ENCODE peak calls at places on chromosomes 3 and 15, in seven cellular contexts. One of them, this sample, is unnamed.

GRCh38 chr3:197352382-197352781 is 54.0 kb upstream of the DLG1 start:
- DNase-seq in transverse colon: peak; percentile 25
- DNase-seq in coronary artery: no peak
- DNase-seq in A549: no peak
- DNase-seq in RWPE1: no peak
- DNase-seq in naive thymus-derived CD4-positive, alpha-beta T cell: no peak
- DNase-seq in tibial nerve: no peak
- DNase-seq in this sample: peak; percentile 90

GRCh38 chr3:29514912-29515311 is 234.0 kb downstream of the RBMS3 start:
- DNase-seq in A549: no peak
- DNase-seq in coronary artery: no peak
- DNase-seq in RWPE1: no peak
- DNase-seq in tibial nerve: no peak
- DNase-seq in transverse colon: no peak
- DNase-seq in naive thymus-derived CD4-positive, alpha-beta T cell: no peak
- DNase-seq in this sample: no peak

GRCh38 chr3:120855665-120856437 is 52.2 kb upstream of the STXBP5L start:
- DNase-seq in A549: peak; percentile 41
- DNase-seq in coronary artery: no peak
- DNase-seq in RWPE1: peak; percentile 63
- DNase-seq in naive thymus-derived CD4-positive, alpha-beta T cell: no peak
- DNase-seq in tibial nerve: no peak
- DNase-seq in transverse colon: peak; percentile 10
- DNase-seq in this sample: peak; percentile 76

GRCh38 chr15:94924971-94925593 is 693.7 kb downstream of the MCTP2 start:
- DNase-seq in A549: no peak
- DNase-seq in transverse colon: no peak
- DNase-seq in tibial nerve: peak; percentile 15
- DNase-seq in coronary artery: peak; percentile 76
- DNase-seq in naive thymus-derived CD4-positive, alpha-beta T cell: no peak
- DNase-seq in RWPE1: no peak
- DNase-seq in this sample: peak; percentile 16

GRCh38 chr15:23416349-23417276 is 30.4 kb downstream of the GOLGA6L2 start:
- DNase-seq in tibial nerve: no peak
- DNase-seq in naive thymus-derived CD4-positive, alpha-beta T cell: no peak
- DNase-seq in coronary artery: no peak
- DNase-seq in transverse colon: peak; percentile 62
- DNase-seq in A549: no peak
- DNase-seq in RWPE1: no peak
- DNase-seq in this sample: no peak

GRCh38 chr3:51796859-51797258 is 17.8 kb upstream of the IQCF6 start:
- DNase-seq in tibial nerve: no peak
- DNase-seq in RWPE1: no peak
- DNase-seq in naive thymus-derived CD4-positive, alpha-beta T cell: no peak
- DNase-seq in coronary artery: no peak
- DNase-seq in transverse colon: no peak
- DNase-seq in A549: no peak
- DNase-seq in this sample: no peak

GRCh38 chr3:164779816-164780215 is 298.5 kb downstream of the SI start:
- DNase-seq in tibial nerve: no peak
- DNase-seq in A549: peak; percentile 4
- DNase-seq in coronary artery: no peak
- DNase-seq in naive thymus-derived CD4-positive, alpha-beta T cell: no peak
- DNase-seq in RWPE1: no peak
- DNase-seq in transverse colon: no peak
- DNase-seq in this sample: no peak

GRCh38 chr3:1195922-1196321 is 103.1 kb downstream of the CNTN6 start:
- DNase-seq in tibial nerve: no peak
- DNase-seq in naive thymus-derived CD4-positive, alpha-beta T cell: no peak
- DNase-seq in transverse colon: no peak
- DNase-seq in RWPE1: no peak
- DNase-seq in coronary artery: no peak
- DNase-seq in A549: no peak
- DNase-seq in this sample: peak; percentile 53

GRCh38 chr15:63950911-63951481 is 95.3 kb downstream of the DAPK2 start:
- DNase-seq in A549: no peak
- DNase-seq in coronary artery: no peak
- DNase-seq in naive thymus-derived CD4-positive, alpha-beta T cell: no peak
- DNase-seq in tibial nerve: no peak
- DNase-seq in RWPE1: peak; percentile 51
- DNase-seq in transverse colon: no peak
- DNase-seq in this sample: no peak

GRCh38 chr3:65178703-65179102 is 490.9 kb upstream of the ADAMTS9 start:
- DNase-seq in RWPE1: no peak
- DNase-seq in A549: no peak
- DNase-seq in naive thymus-derived CD4-positive, alpha-beta T cell: no peak
- DNase-seq in transverse colon: no peak
- DNase-seq in tibial nerve: no peak
- DNase-seq in coronary artery: no peak
- DNase-seq in this sample: no peak

GRCh38 chr3:17088602-17089313 is 204.0 kb downstream of the PLCL2 start:
- DNase-seq in A549: no peak
- DNase-seq in RWPE1: no peak
- DNase-seq in tibial nerve: no peak
- DNase-seq in naive thymus-derived CD4-positive, alpha-beta T cell: no peak
- DNase-seq in coronary artery: no peak
- DNase-seq in transverse colon: peak; percentile 24
- DNase-seq in this sample: no peak

GRCh38 chr3:183116051-183116614 is 16.8 kb upstream of the MCCC1 start:
- DNase-seq in A549: peak; percentile 48
- DNase-seq in naive thymus-derived CD4-positive, alpha-beta T cell: peak; percentile 33
- DNase-seq in tibial nerve: no peak
- DNase-seq in RWPE1: no peak
- DNase-seq in coronary artery: no peak
- DNase-seq in transverse colon: peak; percentile 83
- DNase-seq in this sample: no peak

GRCh38 chr15:57196865-57197264 is 179.4 kb upstream of the CGNL1 start:
- DNase-seq in transverse colon: no peak
- DNase-seq in naive thymus-derived CD4-positive, alpha-beta T cell: no peak
- DNase-seq in tibial nerve: no peak
- DNase-seq in coronary artery: no peak
- DNase-seq in A549: no peak
- DNase-seq in RWPE1: no peak
- DNase-seq in this sample: no peak

GRCh38 chr3:30989266-30989799 is 94.9 kb upstream of the GADL1 start:
- DNase-seq in tibial nerve: no peak
- DNase-seq in coronary artery: no peak
- DNase-seq in A549: no peak
- DNase-seq in transverse colon: no peak
- DNase-seq in RWPE1: no peak
- DNase-seq in naive thymus-derived CD4-positive, alpha-beta T cell: no peak
- DNase-seq in this sample: no peak

GRCh38 chr15:52491460-52491859 is 37.2 kb downstream of the MYO5A start:
- DNase-seq in transverse colon: no peak
- DNase-seq in tibial nerve: no peak
- DNase-seq in naive thymus-derived CD4-positive, alpha-beta T cell: no peak
- DNase-seq in coronary artery: no peak
- DNase-seq in RWPE1: no peak
- DNase-seq in A549: no peak
- DNase-seq in this sample: no peak

GRCh38 chr3:42052867-42053351 is 38.2 kb upstream of the TRAK1 start:
- DNase-seq in coronary artery: no peak
- DNase-seq in A549: no peak
- DNase-seq in RWPE1: no peak
- DNase-seq in naive thymus-derived CD4-positive, alpha-beta T cell: no peak
- DNase-seq in transverse colon: no peak
- DNase-seq in tibial nerve: no peak
- DNase-seq in this sample: no peak

GRCh38 chr3:187750041-187750512 is 4.8 kb upstream of the BCL6 start:
- DNase-seq in RWPE1: peak; percentile 25
- DNase-seq in tibial nerve: no peak
- DNase-seq in transverse colon: peak; percentile 74
- DNase-seq in coronary artery: no peak
- DNase-seq in A549: peak; percentile 66
- DNase-seq in naive thymus-derived CD4-positive, alpha-beta T cell: no peak
- DNase-seq in this sample: no peak

GRCh38 chr3:121660356-121661171 is at the start of gene HCLS1:
- DNase-seq in tibial nerve: peak; percentile 19
- DNase-seq in coronary artery: no peak
- DNase-seq in RWPE1: no peak
- DNase-seq in A549: no peak
- DNase-seq in transverse colon: peak; percentile 72
- DNase-seq in naive thymus-derived CD4-positive, alpha-beta T cell: peak; percentile 74
- DNase-seq in this sample: peak; percentile 53

GRCh38 chr3:166783206-166783605 is 596.9 kb downstream of the ZBBX start:
- DNase-seq in transverse colon: no peak
- DNase-seq in A549: no peak
- DNase-seq in naive thymus-derived CD4-positive, alpha-beta T cell: no peak
- DNase-seq in coronary artery: no peak
- DNase-seq in tibial nerve: no peak
- DNase-seq in RWPE1: no peak
- DNase-seq in this sample: no peak

GRCh38 chr15:68349173-68349572 is 71.6 kb downstream of the FEM1B start:
- DNase-seq in naive thymus-derived CD4-positive, alpha-beta T cell: no peak
- DNase-seq in coronary artery: no peak
- DNase-seq in A549: no peak
- DNase-seq in transverse colon: no peak
- DNase-seq in tibial nerve: no peak
- DNase-seq in RWPE1: no peak
- DNase-seq in this sample: no peak

GRCh38 chr3:123390865-123391613 is 57.9 kb downstream of the ADCY5 start:
- DNase-seq in tibial nerve: no peak
- DNase-seq in coronary artery: no peak
- DNase-seq in transverse colon: no peak
- DNase-seq in RWPE1: no peak
- DNase-seq in naive thymus-derived CD4-positive, alpha-beta T cell: no peak
- DNase-seq in A549: no peak
- DNase-seq in this sample: peak; percentile 79
- H3K27ac ChIP-seq in tibial nerve: no peak overlapping the region
- H3K27ac ChIP-seq in coronary artery: peak overlapping the region; percentile 94
- H3K27ac ChIP-seq in transverse colon: peak overlapping the region; percentile 88
- H3K27ac ChIP-seq in RWPE1: no peak overlapping the region
- H3K27ac ChIP-seq in naive thymus-derived CD4-positive, alpha-beta T cell: no peak overlapping the region
- H3K27ac ChIP-seq in A549: no peak overlapping the region
- H3K27ac ChIP-seq in this sample: peak overlapping the region; percentile 59

GRCh38 chr15:85157344-85157743 is 175.7 kb downstream of the PDE8A start:
- DNase-seq in naive thymus-derived CD4-positive, alpha-beta T cell: no peak
- DNase-seq in transverse colon: no peak
- DNase-seq in coronary artery: no peak
- DNase-seq in RWPE1: no peak
- DNase-seq in A549: no peak
- DNase-seq in tibial nerve: no peak
- DNase-seq in this sample: no peak
- H3K27ac ChIP-seq in naive thymus-derived CD4-positive, alpha-beta T cell: no peak overlapping the region
- H3K27ac ChIP-seq in transverse colon: no peak overlapping the region
- H3K27ac ChIP-seq in coronary artery: no peak overlapping the region
- H3K27ac ChIP-seq in RWPE1: no peak overlapping the region
- H3K27ac ChIP-seq in A549: no peak overlapping the region
- H3K27ac ChIP-seq in tibial nerve: no peak overlapping the region
- H3K27ac ChIP-seq in this sample: no peak overlapping the region

GRCh38 chr15:85625856-85626255 is 168.9 kb downstream of the KLHL25 start:
- DNase-seq in A549: no peak
- DNase-seq in coronary artery: no peak
- DNase-seq in naive thymus-derived CD4-positive, alpha-beta T cell: no peak
- DNase-seq in transverse colon: no peak
- DNase-seq in tibial nerve: no peak
- DNase-seq in RWPE1: no peak
- DNase-seq in this sample: no peak

GRCh38 chr15:85624241-85624855 is 170.4 kb downstream of the KLHL25 start:
- DNase-seq in RWPE1: no peak
- DNase-seq in coronary artery: no peak
- DNase-seq in tibial nerve: no peak
- DNase-seq in transverse colon: no peak
- DNase-seq in naive thymus-derived CD4-positive, alpha-beta T cell: no peak
- DNase-seq in A549: no peak
- DNase-seq in this sample: no peak

GRCh38 chr15:85627245-85627935 is 167.3 kb downstream of the KLHL25 start:
- DNase-seq in naive thymus-derived CD4-positive, alpha-beta T cell: no peak
- DNase-seq in transverse colon: no peak
- DNase-seq in coronary artery: no peak
- DNase-seq in tibial nerve: no peak
- DNase-seq in RWPE1: no peak
- DNase-seq in A549: no peak
- DNase-seq in this sample: no peak

GRCh38 chr15:85623648-85624047 is 171.1 kb downstream of the KLHL25 start:
- DNase-seq in coronary artery: no peak
- DNase-seq in RWPE1: no peak
- DNase-seq in A549: no peak
- DNase-seq in naive thymus-derived CD4-positive, alpha-beta T cell: no peak
- DNase-seq in tibial nerve: no peak
- DNase-seq in transverse colon: no peak
- DNase-seq in this sample: no peak

DNA sequence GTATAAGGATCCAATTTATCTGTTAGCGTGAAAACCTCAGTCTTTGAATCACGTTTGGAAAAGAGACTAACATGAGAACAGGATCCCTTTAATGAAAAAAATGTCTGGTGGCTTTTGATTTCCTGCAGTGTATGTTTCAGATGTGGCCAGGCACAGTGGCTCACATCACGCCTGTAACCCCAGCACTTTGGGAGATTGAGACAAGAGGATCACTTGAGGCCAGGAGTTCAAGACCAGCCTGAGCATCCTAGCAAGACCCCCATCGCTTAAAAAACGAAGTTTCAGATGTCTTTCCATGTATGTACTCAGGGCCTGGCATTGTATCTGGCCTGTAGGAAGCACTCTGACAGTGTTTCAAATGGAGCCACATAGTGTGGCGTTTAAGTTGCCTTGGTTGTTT is 169.3 kb downstream of the KLHL25 start:
- DNase-seq in tibial nerve: no peak
- DNase-seq in A549: no peak
- DNase-seq in RWPE1: no peak
- DNase-seq in transverse colon: no peak
- DNase-seq in naive thymus-derived CD4-positive, alpha-beta T cell: no peak
- DNase-seq in coronary artery: no peak
- DNase-seq in this sample: no peak
- H3K27ac ChIP-seq in tibial nerve: no peak overlapping the region
- H3K27ac ChIP-seq in A549: no peak overlapping the region
- H3K27ac ChIP-seq in RWPE1: no peak overlapping the region
- H3K27ac ChIP-seq in transverse colon: peak overlapping the region; percentile 83
- H3K27ac ChIP-seq in naive thymus-derived CD4-positive, alpha-beta T cell: no peak overlapping the region
- H3K27ac ChIP-seq in coronary artery: peak overlapping the region; percentile 78
- H3K27ac ChIP-seq in this sample: peak overlapping the region; percentile 11

GRCh38 chr15:96554541-96554940 is 224.0 kb downstream of the NR2F2 start:
- DNase-seq in tibial nerve: no peak
- DNase-seq in transverse colon: no peak
- DNase-seq in A549: no peak
- DNase-seq in naive thymus-derived CD4-positive, alpha-beta T cell: no peak
- DNase-seq in coronary artery: no peak
- DNase-seq in RWPE1: no peak
- DNase-seq in this sample: no peak
- H3K27ac ChIP-seq in tibial nerve: no peak overlapping the region
- H3K27ac ChIP-seq in transverse colon: no peak overlapping the region
- H3K27ac ChIP-seq in A549: no peak overlapping the region
- H3K27ac ChIP-seq in naive thymus-derived CD4-positive, alpha-beta T cell: no peak overlapping the region
- H3K27ac ChIP-seq in coronary artery: no peak overlapping the region
- H3K27ac ChIP-seq in RWPE1: no peak overlapping the region
- H3K27ac ChIP-seq in this sample: no peak overlapping the region

GRCh38 chr3:172261053-172261452 is 187.2 kb downstream of the GHSR start:
- DNase-seq in tibial nerve: no peak
- DNase-seq in naive thymus-derived CD4-positive, alpha-beta T cell: no peak
- DNase-seq in RWPE1: no peak
- DNase-seq in coronary artery: no peak
- DNase-seq in A549: no peak
- DNase-seq in transverse colon: no peak
- DNase-seq in this sample: no peak
- H3K27ac ChIP-seq in tibial nerve: no peak overlapping the region
- H3K27ac ChIP-seq in naive thymus-derived CD4-positive, alpha-beta T cell: no peak overlapping the region
- H3K27ac ChIP-seq in RWPE1: no peak overlapping the region
- H3K27ac ChIP-seq in coronary artery: peak overlapping the region; percentile 95
- H3K27ac ChIP-seq in A549: no peak overlapping the region
- H3K27ac ChIP-seq in transverse colon: peak overlapping the region; percentile 84
- H3K27ac ChIP-seq in this sample: peak overlapping the region; percentile 83

This sample was measured in adrenal gland.